ENCODE peak calls at places on chromosomes 6 and 20, in four cellular contexts. One of them, this sample, is unnamed.

GRCh38 chr6:142356271-142356938 is 54.6 kb downstream of the ADGRG6 start:
- DNase-seq in GM23338: no peak
- DNase-seq in HL-60: no peak
- DNase-seq in endothelial cell of umbilical vein: no peak
- DNase-seq in this sample: no peak

GRCh38 chr6:161169690-161170089 is 104.2 kb downstream of the AGPAT4 start:
- DNase-seq in GM23338: no peak
- DNase-seq in HL-60: no peak
- DNase-seq in endothelial cell of umbilical vein: peak; percentile 47
- DNase-seq in this sample: no peak

GRCh38 chr6:15088904-15089568 is 156.8 kb upstream of the JARID2 start:
- DNase-seq in GM23338: no peak
- DNase-seq in HL-60: no peak
- DNase-seq in endothelial cell of umbilical vein: no peak
- DNase-seq in this sample: no peak

GRCh38 chr20:41174782-41175181 is 37.4 kb downstream of the PLCG1 start:
- DNase-seq in GM23338: no peak
- DNase-seq in HL-60: no peak
- DNase-seq in endothelial cell of umbilical vein: no peak
- DNase-seq in this sample: peak; percentile 48

GRCh38 chr6:90003941-90004340 is 109.7 kb downstream of the GJA10 start:
- DNase-seq in GM23338: no peak
- DNase-seq in HL-60: no peak
- DNase-seq in endothelial cell of umbilical vein: no peak
- DNase-seq in this sample: no peak

GRCh38 chr6:46684771-46685170 is 2.9 kb upstream of the TDRD6 start:
- DNase-seq in GM23338: no peak
- DNase-seq in HL-60: no peak
- DNase-seq in endothelial cell of umbilical vein: no peak
- DNase-seq in this sample: no peak

GRCh38 chr20:63857751-63858392 is 3.4 kb upstream of the ABHD16B start:
- DNase-seq in GM23338: no peak
- DNase-seq in HL-60: no peak
- DNase-seq in endothelial cell of umbilical vein: no peak
- DNase-seq in this sample: no peak

GRCh38 chr6:147548930-147549475 is 40.5 kb downstream of the SAMD5 start:
- DNase-seq in GM23338: no peak
- DNase-seq in HL-60: no peak
- DNase-seq in endothelial cell of umbilical vein: no peak
- DNase-seq in this sample: no peak

GRCh38 chr6:158559895-158560786 is at the start of gene TMEM181:
- DNase-seq in GM23338: peak; percentile 88
- DNase-seq in HL-60: peak; percentile 70
- DNase-seq in endothelial cell of umbilical vein: peak; percentile 80
- DNase-seq in this sample: peak; percentile 78

GRCh38 chr20:32477594-32478512 is 107.3 kb downstream of the NOL4L start:
- DNase-seq in GM23338: no peak
- DNase-seq in HL-60: no peak
- DNase-seq in endothelial cell of umbilical vein: no peak
- DNase-seq in this sample: no peak

GRCh38 chr6:54694928-54695532 is 151.5 kb upstream of the FAM83B start:
- DNase-seq in GM23338: no peak
- DNase-seq in HL-60: no peak
- DNase-seq in endothelial cell of umbilical vein: no peak
- DNase-seq in this sample: no peak

GRCh38 chr6:85368631-85369030 is 81.3 kb upstream of the NT5E start:
- DNase-seq in GM23338: no peak
- DNase-seq in HL-60: no peak
- DNase-seq in endothelial cell of umbilical vein: no peak
- DNase-seq in this sample: no peak

GRCh38 chr6:917296-917695 is 224.4 kb upstream of the EXOC2 start:
- DNase-seq in GM23338: no peak
- DNase-seq in HL-60: no peak
- DNase-seq in endothelial cell of umbilical vein: no peak
- DNase-seq in this sample: no peak

GRCh38 chr6:143579703-143580102 is 68.2 kb upstream of the FUCA2 start:
- DNase-seq in GM23338: no peak
- DNase-seq in HL-60: no peak
- DNase-seq in endothelial cell of umbilical vein: peak; percentile 80
- DNase-seq in this sample: no peak

GRCh38 chr6:127073222-127073621 is 45.2 kb upstream of the RSPO3 start:
- DNase-seq in GM23338: no peak
- DNase-seq in HL-60: no peak
- DNase-seq in endothelial cell of umbilical vein: no peak
- DNase-seq in this sample: no peak

GRCh38 chr6:87534377-87535047 is 55.3 kb downstream of the RARS2 start:
- DNase-seq in GM23338: no peak
- DNase-seq in HL-60: no peak
- DNase-seq in endothelial cell of umbilical vein: no peak
- DNase-seq in this sample: no peak

GRCh38 chr20:49187330-49188100 is 619 bp downstream of the STAU1 start:
- DNase-seq in GM23338: peak; percentile 58
- DNase-seq in HL-60: no peak
- DNase-seq in endothelial cell of umbilical vein: peak; percentile 49
- DNase-seq in this sample: no peak

GRCh38 chr20:53597521-53598120 is 4.0 kb upstream of the ZNF217 start:
- DNase-seq in GM23338: no peak
- DNase-seq in HL-60: no peak
- DNase-seq in endothelial cell of umbilical vein: no peak
- DNase-seq in this sample: no peak

GRCh38 chr6:158333094-158333493 is 20.8 kb downstream of the TULP4 start:
- DNase-seq in GM23338: no peak
- DNase-seq in HL-60: no peak
- DNase-seq in endothelial cell of umbilical vein: no peak
- DNase-seq in this sample: no peak

GRCh38 chr20:24618739-24619138 is 149.3 kb downstream of the SYNDIG1 start:
- DNase-seq in GM23338: no peak
- DNase-seq in HL-60: no peak
- DNase-seq in endothelial cell of umbilical vein: no peak
- DNase-seq in this sample: no peak

GRCh38 chr6:28566527-28567252 is 41.0 kb downstream of the GPX5 start:
- DNase-seq in GM23338: no peak
- DNase-seq in HL-60: no peak
- DNase-seq in endothelial cell of umbilical vein: no peak
- DNase-seq in this sample: no peak

GRCh38 chr6:28565823-28566526 is 40.3 kb downstream of the GPX5 start:
- DNase-seq in GM23338: no peak
- DNase-seq in HL-60: no peak
- DNase-seq in endothelial cell of umbilical vein: no peak
- DNase-seq in this sample: no peak

GRCh38 chr6:28567506-28567905 is 41.8 kb downstream of the GPX5 start:
- DNase-seq in GM23338: no peak
- DNase-seq in HL-60: no peak
- DNase-seq in endothelial cell of umbilical vein: no peak
- DNase-seq in this sample: no peak

GRCh38 chr6:28568515-28569108 is 42.9 kb downstream of the GPX5 start:
- DNase-seq in GM23338: no peak
- DNase-seq in HL-60: no peak
- DNase-seq in endothelial cell of umbilical vein: no peak
- DNase-seq in this sample: no peak

GRCh38 chr6:28569748-28570147 is 44.1 kb downstream of the GPX5 start:
- DNase-seq in GM23338: no peak
- DNase-seq in HL-60: no peak
- DNase-seq in endothelial cell of umbilical vein: no peak
- DNase-seq in this sample: no peak
- TF ChIP-seq POLR2AphosphoS5 in GM23338: no peak
- TF ChIP-seq POLR2AphosphoS5 in HL-60: no peak
- TF ChIP-seq POLR2AphosphoS5 in endothelial cell of umbilical vein: no peak
- TF ChIP-seq POLR2AphosphoS5 in this sample: no peak

DNA sequence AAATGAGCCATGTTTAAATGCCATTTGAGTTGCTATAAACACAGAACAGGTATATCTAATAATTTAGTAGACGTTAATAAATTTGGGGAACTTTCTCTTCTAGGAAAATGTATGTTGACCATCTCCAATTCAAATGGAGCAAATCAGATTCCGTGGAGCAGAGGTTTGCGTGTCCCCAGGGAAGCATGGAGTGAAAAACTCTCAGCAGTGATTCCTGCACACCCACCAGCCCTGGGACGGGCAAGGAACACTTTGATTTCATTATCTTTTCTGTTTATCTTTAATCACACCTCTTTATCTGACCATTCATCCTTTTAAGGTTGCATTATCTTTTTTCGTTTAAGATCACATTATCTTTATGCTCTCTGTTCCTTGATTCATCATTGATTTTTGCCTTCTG is 95.0 kb downstream of the RNASET2 start:
- DNase-seq in GM23338: no peak
- DNase-seq in HL-60: no peak
- DNase-seq in endothelial cell of umbilical vein: no peak
- DNase-seq in this sample: no peak
- TF ChIP-seq CTCF in GM23338: no peak
- TF ChIP-seq CTCF in HL-60: no peak
- TF ChIP-seq CTCF in endothelial cell of umbilical vein: no peak
- TF ChIP-seq CTCF in this sample: no peak

GRCh38 chr6:165963750-165964149 is 203.9 kb downstream of the TBXT start:
- DNase-seq in GM23338: no peak
- DNase-seq in HL-60: no peak
- DNase-seq in endothelial cell of umbilical vein: no peak
- DNase-seq in this sample: no peak
- TF ChIP-seq POLR2AphosphoS5 in GM23338: no peak
- TF ChIP-seq POLR2AphosphoS5 in HL-60: no peak
- TF ChIP-seq POLR2AphosphoS5 in endothelial cell of umbilical vein: no peak
- TF ChIP-seq POLR2AphosphoS5 in this sample: no peak

DNA sequence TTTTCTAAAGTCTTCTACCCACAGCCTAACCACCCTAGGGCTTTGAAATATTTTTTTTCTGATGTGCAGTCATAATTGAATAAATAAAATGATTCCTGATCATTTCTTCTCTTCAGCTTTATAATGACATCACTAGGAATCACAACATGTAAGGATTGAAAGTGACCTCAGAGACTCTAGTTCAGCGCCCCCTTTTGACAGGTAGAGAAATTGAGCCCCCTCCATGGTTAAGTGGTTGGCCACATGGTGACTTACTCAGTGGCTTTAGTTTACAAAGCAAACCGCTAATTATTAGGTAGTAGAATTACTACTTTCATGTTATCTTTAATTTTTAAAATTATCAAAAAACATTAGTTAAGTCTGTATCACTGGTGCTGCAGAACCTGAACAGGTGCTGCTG is 13.3 kb upstream of the SLC2A12 start:
- DNase-seq in GM23338: peak; percentile 82
- DNase-seq in HL-60: no peak
- DNase-seq in endothelial cell of umbilical vein: peak; percentile 30
- DNase-seq in this sample: no peak
- TF ChIP-seq CTCF in GM23338: peak; percentile 78
- TF ChIP-seq CTCF in HL-60: no peak
- TF ChIP-seq CTCF in endothelial cell of umbilical vein: peak; percentile 44
- TF ChIP-seq CTCF in this sample: no peak

GRCh38 chr6:98823845-98824162 is 10.6 kb upstream of the POU3F2 start:
- DNase-seq in GM23338: peak; percentile 59
- DNase-seq in HL-60: no peak
- DNase-seq in endothelial cell of umbilical vein: no peak
- DNase-seq in this sample: no peak
- TF ChIP-seq POLR2AphosphoS5 in GM23338: no peak
- TF ChIP-seq POLR2AphosphoS5 in HL-60: no peak
- TF ChIP-seq POLR2AphosphoS5 in endothelial cell of umbilical vein: no peak
- TF ChIP-seq POLR2AphosphoS5 in this sample: no peak

GRCh38 chr20:23363257-23363649 is 1.3 kb downstream of the GZF1 start:
- DNase-seq in GM23338: no peak
- DNase-seq in HL-60: no peak
- DNase-seq in endothelial cell of umbilical vein: no peak
- DNase-seq in this sample: no peak

GRCh38 chr20:23365390-23366165 is 3.6 kb downstream of the GZF1 start:
- DNase-seq in GM23338: peak; percentile 47
- DNase-seq in HL-60: no peak
- DNase-seq in endothelial cell of umbilical vein: no peak
- DNase-seq in this sample: no peak

GRCh38 chr20:23361108-23361650 is 803 bp upstream of the GZF1 start:
- DNase-seq in GM23338: peak; percentile 23
- DNase-seq in HL-60: no peak
- DNase-seq in endothelial cell of umbilical vein: no peak
- DNase-seq in this sample: no peak

GRCh38 chr20:23361651-23362391 is at the start of gene GZF1:
- DNase-seq in GM23338: peak; percentile 97
- DNase-seq in HL-60: peak; percentile 99
- DNase-seq in endothelial cell of umbilical vein: peak; percentile 100
- DNase-seq in this sample: peak; percentile 98

GRCh38 chr20:23362392-23363256 is 642 bp downstream of the GZF1 start:
- DNase-seq in GM23338: peak; percentile 68
- DNase-seq in HL-60: no peak
- DNase-seq in endothelial cell of umbilical vein: no peak
- DNase-seq in this sample: peak; percentile 37
- TF ChIP-seq CTCF in GM23338: no peak
- TF ChIP-seq CTCF in HL-60: no peak
- TF ChIP-seq CTCF in endothelial cell of umbilical vein: no peak
- TF ChIP-seq CTCF in this sample: no peak